ENCODE peak calls at places on chromosomes 13 and 19, in seven cellular contexts. C is mesenchymal stem cell, K is trophoblast cell, O is H9, Y is neuronal stem cell, F is IMR-90, W is H1. D is an unnamed sample.

GRCh38 chr19:5935473-5936307 is 21.6 kb downstream of the CAPS start:
- DNase-seq in C (no peak), K (no peak), O (no peak), Y (no peak), F (peak), W (no peak), D (no peak)

GRCh38 chr13:50626031-50626643 is 217.4 kb downstream of the DLEU7 start:
- DNase-seq in C (peak), K (peak), O (no peak), Y (no peak), F (no peak), W (no peak), D (no peak)

GRCh38 chr13:48950507-48950886 is 25.2 kb upstream of the FNDC3A start:
- DNase-seq in C (no peak), K (no peak), O (no peak), Y (no peak), F (peak), W (no peak), D (peak)

GRCh38 chr13:35858665-35859064 is 272.5 kb downstream of the DCLK1 start:
- DNase-seq in C (no peak), K (no peak), O (no peak), Y (no peak), F (no peak), W (no peak), D (no peak)

GRCh38 chr19:53965091-53965490 is 2.4 kb downstream of the CACNG8 start:
- DNase-seq in C (no peak), K (no peak), O (no peak), Y (no peak), F (no peak), W (no peak), D (no peak)

GRCh38 chr13:109938255-109938936 is 152.0 kb upstream of the IRS2 start:
- DNase-seq in C (no peak), K (no peak), O (no peak), Y (no peak), F (peak), W (no peak), D (no peak)

GRCh38 chr13:37068962-37069361 is 9.5 kb upstream of the SUPT20H start:
- DNase-seq in C (peak), K (no peak), O (no peak), Y (no peak), F (peak), W (no peak), D (no peak)

GRCh38 chr13:88068975-88069374 is 397.8 kb downstream of the SLITRK5 start:
- DNase-seq in C (no peak), K (no peak), O (peak), Y (no peak), F (no peak), W (peak), D (peak)

GRCh38 chr19:44582581-44583265 is 30.6 kb upstream of the IGSF23 start:
- DNase-seq in C (no peak), K (peak), O (peak), Y (no peak), F (no peak), W (peak), D (peak)

GRCh38 chr19:1265611-1266115 is 3.5 kb upstream of the CIRBP start:
- DNase-seq in C (peak), K (peak), O (no peak), Y (no peak), F (peak), W (no peak), D (peak)

GRCh38 chr13:50942630-50943311 is 33.2 kb downstream of the RNASEH2B start:
- DNase-seq in C (no peak), K (no peak), O (no peak), Y (no peak), F (no peak), W (no peak), D (peak)

GRCh38 chr13:45412274-45413049 is 5.7 kb downstream of the SLC25A30 start:
- DNase-seq in C (peak), K (no peak), O (no peak), Y (no peak), F (peak), W (no peak), D (no peak)

DNA sequence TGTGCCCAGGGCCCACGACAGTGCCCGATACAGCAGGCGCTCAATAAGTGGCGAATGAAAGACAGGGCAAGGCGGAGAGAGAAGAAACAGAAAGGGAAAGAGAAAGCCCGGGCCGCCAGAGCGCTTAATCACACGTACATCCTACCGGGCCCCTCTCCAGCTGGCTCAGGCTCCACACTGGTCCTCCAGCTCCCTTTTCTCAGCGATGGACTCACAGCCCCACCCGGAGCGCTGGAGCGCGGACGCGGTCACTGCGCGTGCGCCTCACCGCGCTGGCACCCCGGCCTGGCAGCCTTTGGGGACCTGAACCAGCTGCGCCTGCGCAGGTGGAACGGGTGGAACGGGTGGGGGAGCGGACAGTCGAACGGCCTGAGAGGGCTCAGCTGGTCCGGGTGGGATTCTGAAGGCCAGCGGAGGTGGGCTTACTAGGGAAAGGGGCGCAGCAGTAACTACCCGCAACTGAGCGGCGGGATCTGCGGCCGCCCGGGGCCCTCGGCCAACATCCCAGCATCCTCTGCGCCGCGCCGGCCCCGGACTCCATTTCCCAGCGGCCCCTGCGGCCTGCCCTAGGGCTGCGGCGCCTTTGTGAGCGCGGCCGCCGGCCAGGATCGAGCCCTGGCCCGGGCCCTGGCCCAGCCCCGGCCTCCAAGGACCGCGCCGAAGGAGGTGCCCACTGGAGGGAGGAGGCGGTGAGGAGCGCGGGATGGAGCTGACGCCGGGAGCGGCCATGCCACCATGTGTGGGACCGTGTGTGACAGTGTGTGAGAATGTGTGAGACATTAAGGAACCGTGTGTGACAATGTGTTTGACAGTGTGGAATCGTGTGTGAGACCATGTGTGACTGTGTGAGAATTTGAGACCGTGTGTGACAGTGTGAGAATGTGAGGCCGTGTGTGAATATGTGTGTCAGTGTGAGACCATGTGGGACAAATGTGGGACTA is at the start of gene ZNF583:
- DNase-seq in C (peak), K (peak), O (peak), Y (peak), F (peak), W (peak), D (peak)
- H2BK5ac ChIP-seq in C (peak), K (peak), O (no peak), Y (peak), F (peak), W (peak), D (peak)

DNA sequence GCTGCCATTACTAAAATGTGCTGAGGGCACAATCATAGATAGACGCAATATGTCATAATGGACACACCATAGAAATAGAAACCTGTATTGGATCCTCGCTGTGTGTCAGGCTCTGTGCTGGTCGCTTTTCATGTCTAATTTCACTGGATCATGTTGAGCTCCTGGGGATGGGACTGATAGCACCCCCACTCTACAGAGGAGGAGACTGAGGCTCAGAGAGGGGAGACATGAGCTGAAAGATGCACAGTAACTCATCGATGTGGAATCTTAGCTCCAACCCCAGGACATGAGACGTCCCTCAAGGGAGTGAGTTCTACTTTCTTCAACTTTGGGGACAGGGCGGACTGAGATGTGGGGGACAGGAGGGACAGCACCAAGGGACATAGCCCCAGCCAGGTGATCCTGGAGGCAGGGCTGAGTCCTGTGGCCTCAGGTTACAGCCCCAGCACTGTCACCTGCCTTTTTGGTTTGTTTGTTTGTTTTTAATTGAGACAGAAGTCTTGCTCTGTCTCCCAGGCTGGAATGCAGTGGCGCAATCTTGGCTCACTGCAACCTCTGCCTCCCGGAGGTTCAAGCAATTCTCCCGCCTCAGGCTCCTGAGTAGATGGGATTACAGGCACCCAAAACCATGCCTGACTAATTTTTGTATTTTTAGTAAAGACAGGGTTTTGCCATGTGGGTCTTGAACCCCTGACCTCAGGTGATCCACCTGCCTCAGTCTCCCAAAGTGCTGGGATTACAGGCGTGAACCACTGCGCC is 6.6 kb upstream of the GIPC1 start:
- DNase-seq in C (no peak), K (peak), O (no peak), Y (no peak), F (no peak), W (no peak), D (peak)
- H2BK5ac ChIP-seq in C (no peak), K (peak), O (no peak), Y (no peak), F (no peak), W (no peak), D (no peak)

GRCh38 chr13:86445584-86446140 is 646.4 kb upstream of the SLITRK6 start:
- DNase-seq in C (no peak), K (no peak), O (no peak), Y (no peak), F (no peak), W (no peak), D (no peak)
- H2BK5ac ChIP-seq in C (no peak), K (no peak), O (no peak), Y (no peak), F (no peak), W (no peak), D (no peak)

GRCh38 chr13:29458419-29458818 is 137.1 kb downstream of the SLC7A1 start:
- DNase-seq in C (no peak), K (no peak), O (no peak), Y (no peak), F (no peak), W (no peak), D (no peak)
- H2BK5ac ChIP-seq in C (no peak), K (no peak), O (no peak), Y (no peak), F (no peak), W (no peak), D (no peak)

GRCh38 chr19:11540642-11541041 is 2.0 kb downstream of the CNN1 start:
- DNase-seq in C (no peak), K (no peak), O (no peak), Y (no peak), F (no peak), W (no peak), D (no peak)
- H2BK5ac ChIP-seq in C (no peak), K (peak), O (no peak), Y (no peak), F (peak), W (no peak), D (no peak)

D was measured in mesendoderm.